ENCODE peak calls at places on chromosomes 4 and X, in six cellular contexts. One of them, this sample, is unnamed.

GRCh38 chr4:111398906-111399330 is 746.3 kb upstream of the FAM241A start:
- DNase-seq in fibroblast of lung: peak; percentile 23
- DNase-seq in A673: peak; percentile 9
- DNase-seq in ovary: no peak
- DNase-seq in AG09309: peak; percentile 24
- DNase-seq in GM06990: no peak
- DNase-seq in this sample: no peak

GRCh38 chr4:110059556-110060191 is 138.7 kb downstream of the ELOVL6 start:
- DNase-seq in A673: no peak
- DNase-seq in AG09309: no peak
- DNase-seq in fibroblast of lung: no peak
- DNase-seq in GM06990: peak; percentile 54
- DNase-seq in ovary: no peak
- DNase-seq in this sample: peak; percentile 44

GRCh38 chr4:62709618-62710252 is 1509.6 kb downstream of the ADGRL3 start:
- DNase-seq in fibroblast of lung: peak; percentile 6
- DNase-seq in AG09309: no peak
- DNase-seq in A673: peak; percentile 15
- DNase-seq in ovary: no peak
- DNase-seq in GM06990: no peak
- DNase-seq in this sample: no peak

GRCh38 chr4:128682942-128683666 is 126.4 kb upstream of the JADE1 start:
- DNase-seq in A673: no peak
- DNase-seq in ovary: no peak
- DNase-seq in AG09309: no peak
- DNase-seq in fibroblast of lung: no peak
- DNase-seq in GM06990: no peak
- DNase-seq in this sample: no peak

GRCh38 chr4:77453911-77454310 is 151.7 kb upstream of the CXCL13 start:
- DNase-seq in AG09309: no peak
- DNase-seq in GM06990: no peak
- DNase-seq in ovary: no peak
- DNase-seq in A673: no peak
- DNase-seq in fibroblast of lung: no peak
- DNase-seq in this sample: no peak

GRCh38 chrX:74242484-74243138 is 61.4 kb upstream of the ZCCHC13 start:
- DNase-seq in A673: no peak
- DNase-seq in GM06990: no peak
- DNase-seq in fibroblast of lung: peak; percentile 18
- DNase-seq in AG09309: no peak
- DNase-seq in ovary: no peak
- DNase-seq in this sample: no peak

GRCh38 chrX:103423955-103424640 is 47.8 kb downstream of the BEX3 start:
- DNase-seq in GM06990: no peak
- DNase-seq in ovary: no peak
- DNase-seq in AG09309: no peak
- DNase-seq in A673: no peak
- DNase-seq in fibroblast of lung: no peak
- DNase-seq in this sample: no peak

GRCh38 chr4:110586137-110586850 is 36.6 kb downstream of the PITX2 start:
- DNase-seq in A673: peak; percentile 86
- DNase-seq in GM06990: no peak
- DNase-seq in fibroblast of lung: peak; percentile 73
- DNase-seq in ovary: no peak
- DNase-seq in AG09309: peak; percentile 46
- DNase-seq in this sample: no peak

GRCh38 chrX:40063555-40063954 is 34.2 kb downstream of the BCOR start:
- DNase-seq in AG09309: no peak
- DNase-seq in ovary: no peak
- DNase-seq in GM06990: no peak
- DNase-seq in A673: no peak
- DNase-seq in fibroblast of lung: no peak
- DNase-seq in this sample: no peak

GRCh38 chr4:185149392-185149791 is 6.3 kb downstream of the SLC25A4 start:
- DNase-seq in fibroblast of lung: no peak
- DNase-seq in ovary: no peak
- DNase-seq in A673: no peak
- DNase-seq in GM06990: no peak
- DNase-seq in AG09309: no peak
- DNase-seq in this sample: no peak

GRCh38 chr4:1339489-1339888 is 7.5 kb upstream of the UVSSA start:
- DNase-seq in AG09309: no peak
- DNase-seq in A673: no peak
- DNase-seq in ovary: no peak
- DNase-seq in GM06990: no peak
- DNase-seq in fibroblast of lung: no peak
- DNase-seq in this sample: no peak

GRCh38 chr4:17497890-17498523 is 13.9 kb downstream of the QDPR start:
- DNase-seq in fibroblast of lung: no peak
- DNase-seq in A673: no peak
- DNase-seq in ovary: peak; percentile 63
- DNase-seq in GM06990: no peak
- DNase-seq in AG09309: no peak
- DNase-seq in this sample: no peak

DNA sequence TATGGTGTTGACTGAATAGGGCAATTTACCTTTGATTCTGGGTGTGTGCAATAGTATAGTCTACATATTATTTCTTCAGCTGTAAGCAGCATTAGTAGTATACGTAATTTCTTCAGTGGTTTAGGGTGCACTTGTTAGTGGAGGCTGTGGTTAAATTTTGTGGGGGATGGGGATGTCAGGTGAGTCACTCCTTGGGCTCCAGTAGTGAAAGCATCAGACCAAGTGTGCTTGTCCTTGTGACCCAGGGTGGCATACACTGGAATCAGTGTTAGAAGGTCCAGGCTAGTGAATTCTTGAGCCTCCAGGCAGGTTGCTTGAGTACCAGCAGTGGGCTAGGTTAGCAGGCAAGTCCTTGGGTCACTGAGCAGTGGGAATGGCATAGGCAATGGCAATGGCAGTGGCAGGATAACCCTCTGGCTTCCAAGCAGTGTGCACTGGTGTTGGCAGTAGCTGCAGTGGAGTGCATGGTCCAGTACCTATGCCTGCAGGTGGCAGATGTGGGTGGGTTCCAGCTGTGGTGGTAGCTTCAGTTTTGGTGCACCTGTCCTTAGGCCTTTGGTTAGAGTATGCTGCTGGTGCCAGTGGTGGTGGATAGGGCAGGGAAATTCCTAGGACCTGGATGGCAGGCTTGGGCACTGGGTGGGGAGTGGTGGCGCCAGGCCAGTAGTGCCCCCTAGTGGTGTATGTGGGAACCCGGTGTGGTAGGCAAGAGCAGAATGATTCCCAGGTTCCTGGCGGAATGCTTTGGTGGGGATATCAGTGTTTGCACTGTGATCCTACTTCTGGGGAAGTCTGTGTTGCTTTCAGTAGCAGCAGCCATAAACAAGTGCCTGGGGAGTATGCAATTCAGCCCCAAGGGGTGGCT is 531.0 kb downstream of the SMARCA1 start:
- DNase-seq in fibroblast of lung: no peak
- DNase-seq in AG09309: no peak
- DNase-seq in ovary: no peak
- DNase-seq in GM06990: no peak
- DNase-seq in A673: no peak
- DNase-seq in this sample: no peak
- TF ChIP-seq CTCF in fibroblast of lung: no peak
- TF ChIP-seq CTCF in AG09309: no peak
- TF ChIP-seq CTCF in ovary: no peak
- TF ChIP-seq CTCF in GM06990: no peak
- TF ChIP-seq CTCF in A673: peak; percentile 50
- TF ChIP-seq CTCF in this sample: peak; percentile 24

DNA sequence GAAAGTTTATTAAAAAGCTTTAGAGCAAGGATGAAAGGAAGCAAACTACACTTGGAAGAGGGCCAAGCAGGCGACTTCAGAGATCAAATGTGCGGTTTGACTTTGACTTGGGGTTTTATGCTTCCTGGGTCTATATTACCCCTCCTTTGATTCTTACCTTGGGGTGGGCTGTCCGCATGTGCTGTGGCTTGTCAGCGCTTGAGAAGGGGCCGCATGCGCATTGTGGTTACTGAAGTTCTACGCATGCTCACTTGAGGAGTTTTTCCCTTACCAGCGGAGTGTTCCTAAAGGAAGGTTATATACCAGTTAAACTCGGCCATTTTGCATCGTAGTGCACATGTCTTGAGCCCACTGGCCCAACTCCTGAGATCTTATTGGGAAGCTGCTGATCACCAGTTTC is 9.9 kb downstream of the ZNF157 start:
- DNase-seq in ovary: no peak
- DNase-seq in fibroblast of lung: no peak
- DNase-seq in A673: no peak
- DNase-seq in AG09309: peak; percentile 29
- DNase-seq in GM06990: no peak
- DNase-seq in this sample: peak; percentile 58
- H3K4me3 ChIP-seq in ovary: peak overlapping the region; percentile 7
- H3K4me3 ChIP-seq in fibroblast of lung: no peak overlapping the region
- H3K4me3 ChIP-seq in A673: no peak overlapping the region
- H3K4me3 ChIP-seq in AG09309: peak overlapping the region; percentile 30
- H3K4me3 ChIP-seq in GM06990: no peak overlapping the region
- H3K4me3 ChIP-seq in this sample: no peak overlapping the region

DNA sequence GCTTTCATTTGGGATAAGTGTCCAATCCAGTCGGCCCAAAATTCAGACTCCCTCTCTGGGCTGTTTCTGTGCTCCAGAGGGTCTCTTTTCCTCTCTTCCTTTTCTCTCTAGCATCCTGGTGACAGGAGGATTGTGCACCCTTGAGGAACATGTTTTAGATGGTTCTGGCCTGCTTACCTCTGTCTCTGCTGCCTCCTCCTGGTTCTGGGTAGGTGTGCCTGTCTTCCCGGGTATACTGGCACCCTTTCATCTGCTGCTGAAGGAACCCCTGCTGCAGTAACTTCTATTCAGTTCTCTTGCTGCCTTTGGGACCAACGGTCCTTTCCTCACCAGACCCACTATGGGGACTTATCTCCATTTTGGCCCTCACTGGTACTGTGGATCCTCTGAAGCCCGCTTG is 53.2 kb downstream of the HMGB2 start:
- DNase-seq in GM06990: no peak
- DNase-seq in AG09309: no peak
- DNase-seq in fibroblast of lung: no peak
- DNase-seq in ovary: no peak
- DNase-seq in A673: no peak
- DNase-seq in this sample: no peak
- TF ChIP-seq CTCF in GM06990: no peak
- TF ChIP-seq CTCF in AG09309: no peak
- TF ChIP-seq CTCF in fibroblast of lung: no peak
- TF ChIP-seq CTCF in ovary: no peak
- TF ChIP-seq CTCF in A673: peak; percentile 31
- TF ChIP-seq CTCF in this sample: no peak

GRCh38 chr4:81003549-81004240 is 26.8 kb upstream of the BMP3 start:
- DNase-seq in A673: no peak
- DNase-seq in fibroblast of lung: no peak
- DNase-seq in GM06990: peak; percentile 41
- DNase-seq in ovary: no peak
- DNase-seq in AG09309: no peak
- DNase-seq in this sample: no peak
- H3K4me3 ChIP-seq in A673: no peak overlapping the region
- H3K4me3 ChIP-seq in fibroblast of lung: no peak overlapping the region
- H3K4me3 ChIP-seq in GM06990: no peak overlapping the region
- H3K4me3 ChIP-seq in ovary: no peak overlapping the region
- H3K4me3 ChIP-seq in AG09309: no peak overlapping the region
- H3K4me3 ChIP-seq in this sample: no peak overlapping the region

This sample was measured in GM12864.